ENCODE peak calls at places on chromosomes 5 and 9, in five cellular contexts. One of them, this sample, is unnamed.
A peak's percentile ranks its signal among the peaks of the same experiment; 100 is the strongest.

GRCh38 chr5:23877847-23878246 is 370.4 kb downstream of the PRDM9 start:
- DNase-seq in retina: no peak
- DNase-seq in NCI-H774: no peak
- DNase-seq in NCI-H1436: no peak
- DNase-seq in B cell: no peak
- DNase-seq in this sample: no peak

GRCh38 chr9:32525506-32525905 is 490 bp downstream of the RIGI start:
- DNase-seq in retina: peak; percentile 31
- DNase-seq in NCI-H774: no peak
- DNase-seq in NCI-H1436: no peak
- DNase-seq in B cell: no peak
- DNase-seq in this sample: no peak

GRCh38 chr9:68780735-68781134 is 75.7 kb downstream of the PIP5K1B start:
- DNase-seq in retina: peak; percentile 31
- DNase-seq in NCI-H774: no peak
- DNase-seq in NCI-H1436: no peak
- DNase-seq in B cell: no peak
- DNase-seq in this sample: no peak

GRCh38 chr9:76699966-76700365 is 64.3 kb upstream of the PCA3 start:
- DNase-seq in retina: no peak
- DNase-seq in NCI-H774: no peak
- DNase-seq in NCI-H1436: no peak
- DNase-seq in B cell: no peak
- DNase-seq in this sample: no peak

GRCh38 chr5:380701-381309 is 59.3 kb downstream of the AHRR start:
- DNase-seq in retina: no peak
- DNase-seq in NCI-H774: no peak
- DNase-seq in NCI-H1436: no peak
- DNase-seq in B cell: no peak
- DNase-seq in this sample: no peak

GRCh38 chr5:123515904-123516303 is 3.9 kb downstream of the CSNK1G3 start:
- DNase-seq in retina: no peak
- DNase-seq in NCI-H774: no peak
- DNase-seq in NCI-H1436: no peak
- DNase-seq in B cell: no peak
- DNase-seq in this sample: no peak

GRCh38 chr9:113774968-113775367 is 101.1 kb upstream of the ZNF618 start:
- DNase-seq in retina: no peak
- DNase-seq in NCI-H774: no peak
- DNase-seq in NCI-H1436: no peak
- DNase-seq in B cell: no peak
- DNase-seq in this sample: no peak

GRCh38 chr5:89071101-89071940 is 188.3 kb upstream of the MEF2C start:
- DNase-seq in retina: no peak
- DNase-seq in NCI-H774: no peak
- DNase-seq in NCI-H1436: no peak
- DNase-seq in B cell: no peak
- DNase-seq in this sample: no peak

GRCh38 chr5:132525299-132525724 is 18.0 kb downstream of the IL5 start:
- DNase-seq in retina: no peak
- DNase-seq in NCI-H774: no peak
- DNase-seq in NCI-H1436: no peak
- DNase-seq in B cell: peak; percentile 63
- DNase-seq in this sample: no peak

GRCh38 chr9:133759146-133759900 is 21.2 kb upstream of the SARDH start:
- DNase-seq in retina: no peak
- DNase-seq in NCI-H774: no peak
- DNase-seq in NCI-H1436: no peak
- DNase-seq in B cell: no peak
- DNase-seq in this sample: peak; percentile 67

GRCh38 chr9:70553718-70554673 is 139.5 kb upstream of the KLF9 start:
- DNase-seq in retina: peak; percentile 12
- DNase-seq in NCI-H774: no peak
- DNase-seq in NCI-H1436: no peak
- DNase-seq in B cell: no peak
- DNase-seq in this sample: peak; percentile 87

GRCh38 chr5:137090151-137090550 is 409.0 kb downstream of the SPOCK1 start:
- DNase-seq in retina: no peak
- DNase-seq in NCI-H774: no peak
- DNase-seq in NCI-H1436: no peak
- DNase-seq in B cell: no peak
- DNase-seq in this sample: no peak

GRCh38 chr5:298737-299125 is 22.8 kb upstream of the AHRR start:
- DNase-seq in retina: no peak
- DNase-seq in NCI-H774: no peak
- DNase-seq in NCI-H1436: no peak
- DNase-seq in B cell: no peak
- DNase-seq in this sample: no peak

GRCh38 chr9:88706193-88707112 is 171.5 kb downstream of the NXNL2 start:
- DNase-seq in retina: peak; percentile 95
- DNase-seq in NCI-H774: peak; percentile 13
- DNase-seq in NCI-H1436: no peak
- DNase-seq in B cell: no peak
- DNase-seq in this sample: peak; percentile 98

GRCh38 chr5:135356522-135357318 is 42.3 kb downstream of the MACROH2A1 start:
- DNase-seq in retina: no peak
- DNase-seq in NCI-H774: no peak
- DNase-seq in NCI-H1436: no peak
- DNase-seq in B cell: no peak
- DNase-seq in this sample: peak; percentile 81

GRCh38 chr9:71036501-71036900 is 84.9 kb downstream of the TRPM3 start:
- DNase-seq in retina: no peak
- DNase-seq in NCI-H774: peak; percentile 7
- DNase-seq in NCI-H1436: no peak
- DNase-seq in B cell: no peak
- DNase-seq in this sample: peak; percentile 29

GRCh38 chr9:17810728-17811634 is 232.1 kb downstream of the SH3GL2 start:
- DNase-seq in retina: peak; percentile 63
- DNase-seq in NCI-H774: peak; percentile 60
- DNase-seq in NCI-H1436: peak; percentile 66
- DNase-seq in B cell: peak; percentile 26
- DNase-seq in this sample: peak; percentile 52

GRCh38 chr5:125481506-125482455 is 735.3 kb upstream of the ZNF608 start:
- DNase-seq in retina: peak; percentile 41
- DNase-seq in NCI-H774: no peak
- DNase-seq in NCI-H1436: peak; percentile 50
- DNase-seq in B cell: no peak
- DNase-seq in this sample: no peak

GRCh38 chr5:151141535-151141934 is 16.0 kb downstream of the ANXA6 start:
- DNase-seq in retina: peak; percentile 10
- DNase-seq in NCI-H774: no peak
- DNase-seq in NCI-H1436: no peak
- DNase-seq in B cell: peak; percentile 76
- DNase-seq in this sample: no peak

GRCh38 chr9:70868661-70869652 is 252.5 kb downstream of the TRPM3 start:
- DNase-seq in retina: peak; percentile 73
- DNase-seq in NCI-H774: no peak
- DNase-seq in NCI-H1436: no peak
- DNase-seq in B cell: no peak
- DNase-seq in this sample: peak; percentile 39

GRCh38 chr5:111670826-111671492 is 86.0 kb downstream of the NREP start:
- DNase-seq in retina: no peak
- DNase-seq in NCI-H774: no peak
- DNase-seq in NCI-H1436: no peak
- DNase-seq in B cell: no peak
- DNase-seq in this sample: no peak

GRCh38 chr9:79408200-79408599 is 163.6 kb upstream of the TLE4 start:
- DNase-seq in retina: no peak
- DNase-seq in NCI-H774: no peak
- DNase-seq in NCI-H1436: no peak
- DNase-seq in B cell: no peak
- DNase-seq in this sample: no peak

GRCh38 chr5:144794922-144795321 is 624.2 kb downstream of the KCTD16 start:
- DNase-seq in retina: no peak
- DNase-seq in NCI-H774: no peak
- DNase-seq in NCI-H1436: no peak
- DNase-seq in B cell: no peak
- DNase-seq in this sample: no peak

GRCh38 chr5:134493461-134494055 is 31.9 kb upstream of the JADE2 start:
- DNase-seq in retina: no peak
- DNase-seq in NCI-H774: no peak
- DNase-seq in NCI-H1436: no peak
- DNase-seq in B cell: no peak
- DNase-seq in this sample: no peak

GRCh38 chr9:121839726-121840500 is 188.5 kb downstream of the DAB2IP start:
- DNase-seq in retina: no peak
- DNase-seq in NCI-H774: no peak
- DNase-seq in NCI-H1436: no peak
- DNase-seq in B cell: no peak
- DNase-seq in this sample: no peak

GRCh38 chr9:110101531-110102161 is 106.3 kb downstream of the C9orf152 start:
- DNase-seq in retina: peak; percentile 63
- DNase-seq in NCI-H774: no peak
- DNase-seq in NCI-H1436: no peak
- DNase-seq in B cell: no peak
- DNase-seq in this sample: no peak

GRCh38 chr5:88786217-88786560 is 96.8 kb downstream of the MEF2C start:
- DNase-seq in retina: no peak
- DNase-seq in NCI-H774: no peak
- DNase-seq in NCI-H1436: no peak
- DNase-seq in B cell: no peak
- DNase-seq in this sample: no peak

GRCh38 chr5:131068893-131069643 is 96.0 kb downstream of the HINT1 start:
- DNase-seq in retina: peak; percentile 28
- DNase-seq in NCI-H774: no peak
- DNase-seq in NCI-H1436: no peak
- DNase-seq in B cell: peak; percentile 12
- DNase-seq in this sample: no peak

GRCh38 chr9:72997387-72997995 is 44.6 kb upstream of the ALDH1A1 start:
- DNase-seq in retina: peak; percentile 65
- DNase-seq in NCI-H774: no peak
- DNase-seq in NCI-H1436: no peak
- DNase-seq in B cell: no peak
- DNase-seq in this sample: no peak

GRCh38 chr5:145936401-145937131 is at the start of gene SH3RF2:
- DNase-seq in retina: peak; percentile 84
- DNase-seq in NCI-H774: no peak
- DNase-seq in NCI-H1436: no peak
- DNase-seq in B cell: no peak
- DNase-seq in this sample: peak; percentile 80

GRCh38 chr9:137339045-137339444 is 37.0 kb upstream of the NRARP start:
- DNase-seq in retina: no peak
- DNase-seq in NCI-H774: no peak
- DNase-seq in NCI-H1436: no peak
- DNase-seq in B cell: no peak
- DNase-seq in this sample: no peak

This sample was measured in thyroid gland.